ENCODE peak calls at places on chromosomes 5 and 9, in ten cellular contexts. J is cardiac septum; P is NCI-H345; H is HuH-7.5; K is CD4-positive, alpha-beta T cell; B is IMR-90; C is Caki2; O is Right ventricle myocardium inferior; T is DMS153; Z is LHCN-M2. D is an unnamed sample.

GRCh38 chr5:15003511-15003920 is 131.9 kb upstream of the ANKH start:
- DNase-seq in O (no peak), T (peak), H (peak), Z (peak), K (peak), P (peak), B (peak), C (peak), J (no peak), D (peak)

GRCh38 chr9:87643111-87643650 is 82.7 kb upstream of the CTSL start:
- DNase-seq in C (no peak), Z (no peak), P (no peak), J (no peak), B (no peak), O (no peak), K (no peak), H (no peak), T (no peak), D (no peak)

GRCh38 chr5:177590406-177590805 is 1.6 kb upstream of the TMED9 start:
- DNase-seq in P (no peak), B (no peak), Z (no peak), T (no peak), H (no peak), J (no peak), C (no peak), K (no peak), O (no peak), D (no peak)

GRCh38 chr5:150999704-151000452 is 20.5 kb upstream of the GPX3 start:
- DNase-seq in B (peak), Z (peak), H (no peak), J (no peak), P (no peak), K (no peak), O (peak), C (no peak), T (no peak), D (no peak)

GRCh38 chr5:36724429-36725332 is 118.3 kb downstream of the SLC1A3 start:
- DNase-seq in O (peak), C (no peak), H (no peak), K (peak), P (no peak), B (no peak), T (no peak), Z (no peak), J (peak), D (no peak)

GRCh38 chr5:148186248-148187003 is 16.4 kb upstream of the SPINK6 start:
- DNase-seq in H (no peak), B (peak), C (no peak), T (no peak), Z (peak), O (no peak), P (no peak), K (no peak), J (no peak), D (peak)

GRCh38 chr5:103744159-103744558 is 181.6 kb upstream of the NUDT12 start:
- DNase-seq in B (peak), O (no peak), C (peak), P (no peak), J (no peak), H (no peak), T (no peak), K (no peak), Z (peak), D (peak)

GRCh38 chr9:129889936-129890717 is 54.9 kb downstream of the USP20 start:
- DNase-seq in J (no peak), K (peak), C (no peak), B (no peak), H (no peak), T (no peak), Z (no peak), P (no peak), O (peak), D (no peak)

GRCh38 chr9:24602687-24603352 is 57.1 kb upstream of the IZUMO3 start:
- DNase-seq in K (no peak), J (no peak), C (no peak), B (no peak), O (no peak), P (no peak), T (no peak), Z (no peak), H (no peak), D (no peak)

GRCh38 chr5:5467737-5468136 is 45.3 kb downstream of the ICE1 start:
- DNase-seq in J (no peak), H (no peak), B (peak), Z (no peak), P (no peak), O (no peak), T (peak), K (no peak), C (no peak), D (no peak)

GRCh38 chr5:31664566-31664965 is 25.6 kb downstream of the PDZD2 start:
- DNase-seq in T (no peak), B (peak), P (peak), Z (peak), K (no peak), H (no peak), J (no peak), O (no peak), C (peak), D (no peak)

GRCh38 chr5:7904170-7904569 is 35.2 kb downstream of the MTRR start:
- DNase-seq in O (no peak), B (peak), J (no peak), Z (peak), C (peak), K (no peak), H (no peak), P (no peak), T (no peak), D (peak)

GRCh38 chr9:33921967-33922895 is 105.3 kb downstream of the UBE2R2 start:
- DNase-seq in B (no peak), C (no peak), K (no peak), J (no peak), T (no peak), Z (peak), P (peak), H (peak), O (no peak), D (no peak)

GRCh38 chr5:98631311-98632054 is 142.0 kb upstream of the RGMB start:
- DNase-seq in C (peak), B (peak), T (no peak), J (no peak), P (no peak), H (no peak), O (no peak), Z (peak), K (no peak), D (peak)

GRCh38 chr5:174327317-174327864 is 281.9 kb downstream of the NSG2 start:
- DNase-seq in K (peak), Z (peak), P (peak), H (peak), J (no peak), B (peak), T (peak), C (peak), O (peak), D (peak)

GRCh38 chr5:2903451-2904395 is 152.2 kb upstream of the IRX2 start:
- DNase-seq in O (no peak), Z (no peak), T (no peak), B (no peak), K (no peak), P (no peak), H (no peak), C (no peak), J (no peak), D (no peak)

GRCh38 chr5:159732220-159732619 is 184.1 kb upstream of the ADRA1B start:
- DNase-seq in P (no peak), T (no peak), H (no peak), Z (peak), O (no peak), B (no peak), J (no peak), C (no peak), K (no peak), D (peak)

GRCh38 chr5:107772418-107773310 is 101.9 kb upstream of the EFNA5 start:
- DNase-seq in J (peak), O (no peak), Z (no peak), K (no peak), T (no peak), B (no peak), C (no peak), P (peak), H (no peak), D (no peak)

GRCh38 chr5:96117863-96118651 is 156.4 kb upstream of the ELL2 start:
- DNase-seq in Z (no peak), C (no peak), P (no peak), O (no peak), B (peak), T (no peak), K (no peak), J (no peak), H (no peak), D (peak)